ENCODE peak calls at places on chromosomes 11 and 22, in four cellular contexts. One of them, this sample, is unnamed. For H3K4me1, the result is how much of the 10 kb centered on the place peaks cover.

GRCh38 chr11:33772300-33772699 is 2.0 kb downstream of the FBXO3 start:
- DNase-seq in IMR-90: peak
- DNase-seq in H9: no peak
- DNase-seq in H1: no peak
- DNase-seq in this sample: peak

GRCh38 chr11:3853935-3854659 is 1.4 kb upstream of the STIM1 start:
- DNase-seq in IMR-90: no peak
- DNase-seq in H9: no peak
- DNase-seq in H1: no peak
- DNase-seq in this sample: no peak

GRCh38 chr11:69203901-69204245 is 48.1 kb downstream of the SMIM38 start:
- DNase-seq in IMR-90: no peak
- DNase-seq in H9: no peak
- DNase-seq in H1: no peak
- DNase-seq in this sample: no peak

GRCh38 chr11:2507945-2508749 is 63.3 kb downstream of the KCNQ1 start:
- DNase-seq in H1: no peak
- DNase-seq in IMR-90: no peak
- DNase-seq in H9: peak
- DNase-seq in this sample: no peak

GRCh38 chr11:5123802-5124521 is 14.2 kb downstream of the OR52A5 start:
- DNase-seq in IMR-90: peak
- DNase-seq in H1: peak
- DNase-seq in H9: peak
- DNase-seq in this sample: peak

GRCh38 chr22:20316217-20316843 is 3.5 kb downstream of the DGCR6L start:
- DNase-seq in IMR-90: no peak
- DNase-seq in H9: peak
- DNase-seq in H1: no peak
- DNase-seq in this sample: no peak

GRCh38 chr11:14248577-14248976 is 110.4 kb downstream of the RRAS2 start:
- DNase-seq in H9: peak
- DNase-seq in IMR-90: no peak
- DNase-seq in H1: no peak
- DNase-seq in this sample: peak

GRCh38 chr22:17830041-17830961 is 56.0 kb upstream of the BID start:
- DNase-seq in H9: peak
- DNase-seq in H1: peak
- DNase-seq in IMR-90: peak
- DNase-seq in this sample: peak

GRCh38 chr22:28600546-28601143 is 79.0 kb downstream of the TTC28 start:
- DNase-seq in IMR-90: peak
- DNase-seq in H1: no peak
- DNase-seq in H9: no peak
- DNase-seq in this sample: peak

GRCh38 chr11:87356428-87356827 is 318.7 kb downstream of the TMEM135 start:
- DNase-seq in H1: no peak
- DNase-seq in H9: no peak
- DNase-seq in IMR-90: no peak
- DNase-seq in this sample: no peak

GRCh38 chr11:58628446-58628845 is 6.0 kb downstream of the CNTF start:
- DNase-seq in H9: no peak
- DNase-seq in IMR-90: peak
- DNase-seq in H1: no peak
- DNase-seq in this sample: no peak

GRCh38 chr22:24501366-24502005 is 6.4 kb downstream of the UPB1 start:
- DNase-seq in H1: no peak
- DNase-seq in IMR-90: no peak
- DNase-seq in H9: no peak
- DNase-seq in this sample: peak

GRCh38 chr11:68870470-68870869 is 28.8 kb upstream of the CPT1A start:
- DNase-seq in H9: no peak
- DNase-seq in IMR-90: no peak
- DNase-seq in H1: no peak
- DNase-seq in this sample: peak

GRCh38 chr11:57598831-57599155 is 1.3 kb downstream of the SERPING1 start:
- DNase-seq in H9: no peak
- DNase-seq in IMR-90: peak
- DNase-seq in H1: no peak
- DNase-seq in this sample: peak

GRCh38 chr11:57072640-57073039 is 83.9 kb downstream of the OR5AK2 start:
- DNase-seq in H1: no peak
- DNase-seq in IMR-90: peak
- DNase-seq in H9: no peak
- DNase-seq in this sample: no peak

GRCh38 chr11:65862191-65862735 is 2.0 kb downstream of the MUS81 start:
- DNase-seq in IMR-90: no peak
- DNase-seq in H9: peak
- DNase-seq in H1: no peak
- DNase-seq in this sample: no peak

GRCh38 chr11:12280838-12281565 is 96.4 kb upstream of the PARVA start:
- DNase-seq in IMR-90: peak
- DNase-seq in H1: peak
- DNase-seq in H9: peak
- DNase-seq in this sample: no peak

GRCh38 chr11:68053981-68054812 is 15.4 kb downstream of the TCIRG1 start:
- DNase-seq in IMR-90: no peak
- DNase-seq in H1: no peak
- DNase-seq in H9: no peak
- DNase-seq in this sample: no peak

GRCh38 chr11:116413861-116414260 is 358.9 kb downstream of the BUD13 start:
- DNase-seq in H1: no peak
- DNase-seq in IMR-90: no peak
- DNase-seq in H9: no peak
- DNase-seq in this sample: peak

GRCh38 chr22:19691721-19692341 is 22.5 kb upstream of the SEPTIN5 start:
- DNase-seq in H1: no peak
- DNase-seq in IMR-90: peak
- DNase-seq in H9: peak
- DNase-seq in this sample: peak

GRCh38 chr11:119306373-119306890 is 10.5 kb downstream of the MCAM start:
- DNase-seq in H1: no peak
- DNase-seq in IMR-90: peak
- DNase-seq in H9: no peak
- DNase-seq in this sample: no peak

GRCh38 chr11:1931326-1931725 is 11.8 kb downstream of the TNNT3 start:
- DNase-seq in IMR-90: peak
- DNase-seq in H1: no peak
- DNase-seq in H9: no peak
- DNase-seq in this sample: no peak

GRCh38 chr22:42994917-42995562 is 19.9 kb downstream of the PACSIN2 start:
- DNase-seq in IMR-90: peak
- DNase-seq in H1: no peak
- DNase-seq in H9: no peak
- DNase-seq in this sample: no peak

GRCh38 chr11:11701070-11701469 is 79.3 kb upstream of the GALNT18 start:
- DNase-seq in H9: no peak
- DNase-seq in IMR-90: peak
- DNase-seq in H1: no peak
- DNase-seq in this sample: no peak

GRCh38 chr11:106011481-106011880 is 10.6 kb downstream of the MSANTD4 start:
- DNase-seq in IMR-90: no peak
- DNase-seq in H1: no peak
- DNase-seq in H9: no peak
- DNase-seq in this sample: no peak

GRCh38 chr11:134837887-134838232 is 425.8 kb upstream of the B3GAT1 start:
- DNase-seq in IMR-90: no peak
- DNase-seq in H1: peak
- DNase-seq in H9: no peak
- DNase-seq in this sample: no peak

GRCh38 chr11:30143098-30143705 is 87.6 kb upstream of the FSHB start:
- DNase-seq in H9: peak
- DNase-seq in H1: no peak
- DNase-seq in IMR-90: peak
- DNase-seq in this sample: peak

DNA sequence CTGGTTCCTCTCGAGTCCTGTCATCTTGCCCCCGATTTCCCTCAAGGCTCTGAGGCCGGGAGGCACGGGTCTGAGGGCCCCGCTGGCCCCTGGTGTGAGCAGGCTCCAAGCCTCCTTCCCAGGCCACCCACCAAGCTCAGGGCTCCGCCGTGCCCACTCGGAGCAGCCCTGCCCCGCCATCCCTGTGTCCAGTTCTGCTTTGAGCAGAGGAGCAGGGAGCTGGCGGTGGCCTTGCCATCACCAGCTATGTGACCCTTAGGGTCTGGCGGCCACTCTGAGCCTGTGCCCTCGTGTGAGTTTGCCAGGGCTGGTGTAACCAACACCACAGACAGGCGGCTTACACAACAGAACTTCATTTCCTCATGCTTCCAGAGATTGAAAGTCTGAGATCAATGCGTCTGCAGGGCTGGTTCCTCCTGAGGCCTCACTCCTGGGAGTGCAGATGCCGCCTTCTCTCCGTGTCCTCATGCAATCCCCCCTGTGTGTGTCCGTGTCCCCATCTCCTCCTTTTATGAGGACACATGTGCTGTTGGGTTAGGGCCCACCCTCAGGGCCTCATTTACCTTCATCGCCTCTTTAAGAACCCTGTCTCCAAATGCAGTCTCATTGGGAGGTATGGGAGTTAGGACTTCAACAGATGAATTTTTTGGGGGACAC is 36.5 kb upstream of the CELSR1 start:
- DNase-seq in H1: no peak
- DNase-seq in IMR-90: no peak
- DNase-seq in H9: no peak
- DNase-seq in this sample: no peak
- H3K4me1 ChIP-seq in H1: under half
- H3K4me1 ChIP-seq in IMR-90: under half
- H3K4me1 ChIP-seq in H9: under half
- H3K4me1 ChIP-seq in this sample: under half

GRCh38 chr11:61882879-61883278 is 8.5 kb downstream of the FADS3 start:
- DNase-seq in IMR-90: no peak
- DNase-seq in H1: no peak
- DNase-seq in H9: no peak
- DNase-seq in this sample: no peak
- H3K27ac ChIP-seq in IMR-90: no peak
- H3K27ac ChIP-seq in H1: no peak
- H3K27ac ChIP-seq in H9: no peak
- H3K27ac ChIP-seq in this sample: no peak

GRCh38 chr11:76793834-76794291 is 10.7 kb downstream of the TSKU start:
- DNase-seq in H1: peak
- DNase-seq in IMR-90: no peak
- DNase-seq in H9: peak
- DNase-seq in this sample: no peak

GRCh38 chr11:76793391-76793811 is 10.2 kb downstream of the TSKU start:
- DNase-seq in IMR-90: no peak
- DNase-seq in H9: no peak
- DNase-seq in H1: no peak
- DNase-seq in this sample: no peak

GRCh38 chr11:76795285-76795935 is 12.3 kb downstream of the TSKU start:
- DNase-seq in IMR-90: no peak
- DNase-seq in H1: peak
- DNase-seq in H9: no peak
- DNase-seq in this sample: no peak

GRCh38 chr11:76795936-76796441 is 12.8 kb downstream of the TSKU start:
- DNase-seq in H1: no peak
- DNase-seq in H9: no peak
- DNase-seq in IMR-90: no peak
- DNase-seq in this sample: no peak

DNA sequence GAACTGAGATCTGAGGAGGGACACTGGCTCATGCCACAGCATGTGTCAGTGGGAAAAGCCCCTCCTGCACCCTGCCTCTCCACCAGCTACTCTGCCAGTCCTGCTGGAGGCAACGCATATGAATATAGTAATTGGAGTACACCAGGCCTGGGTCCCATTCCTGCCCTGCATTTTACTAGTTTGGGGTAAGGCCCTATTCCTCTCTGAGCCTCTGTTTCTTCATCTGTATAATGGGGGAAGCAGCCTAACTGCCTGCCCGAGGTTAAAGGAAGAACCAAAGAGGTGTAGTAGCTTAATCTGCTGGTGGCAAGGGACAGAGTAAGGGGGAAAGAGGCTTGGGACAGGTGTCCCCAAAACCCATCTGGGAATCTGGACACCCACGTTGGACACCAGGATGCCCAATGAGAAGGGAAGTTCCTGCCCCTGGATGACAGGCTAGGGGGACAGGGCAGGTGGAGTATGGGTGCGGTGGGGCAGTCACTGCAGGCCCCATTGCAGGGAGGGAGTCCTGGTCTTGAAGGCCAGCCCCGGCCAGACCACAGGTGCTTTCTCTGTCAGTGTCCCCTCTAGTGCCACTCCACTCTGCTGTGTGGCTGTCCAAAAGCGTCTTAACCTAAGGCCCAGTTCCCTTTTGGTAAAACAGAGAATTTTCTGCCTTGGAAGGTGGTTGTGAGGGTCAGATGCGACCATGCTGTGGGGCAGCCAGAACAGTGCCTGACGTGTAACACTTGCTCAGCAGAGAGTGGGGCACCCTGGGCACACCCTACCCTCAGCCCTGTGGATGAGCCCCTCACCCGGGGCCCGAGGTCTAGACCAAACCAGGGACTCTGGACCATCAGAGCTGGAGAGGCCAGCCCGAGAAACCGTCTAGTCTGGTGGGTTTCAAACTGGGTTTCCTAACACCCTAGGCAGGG is 11.5 kb downstream of the TSKU start:
- DNase-seq in H1: peak
- DNase-seq in IMR-90: no peak
- DNase-seq in H9: peak
- DNase-seq in this sample: no peak
- H4K5ac ChIP-seq in H1: no peak
- H4K5ac ChIP-seq in IMR-90: no peak
- H4K5ac ChIP-seq in H9: no peak
- H4K5ac ChIP-seq in this sample: no peak

GRCh38 chr22:21865041-21865440 is 2.4 kb downstream of the MAPK1 start:
- DNase-seq in H9: no peak
- DNase-seq in IMR-90: peak
- DNase-seq in H1: no peak
- DNase-seq in this sample: peak

GRCh38 chr22:21861290-21861848 is 6.1 kb downstream of the MAPK1 start:
- DNase-seq in H1: no peak
- DNase-seq in IMR-90: no peak
- DNase-seq in H9: no peak
- DNase-seq in this sample: no peak

GRCh38 chr22:21862386-21863242 is 4.8 kb downstream of the MAPK1 start:
- DNase-seq in H1: no peak
- DNase-seq in IMR-90: no peak
- DNase-seq in H9: no peak
- DNase-seq in this sample: no peak

GRCh38 chr22:21860640-21861039 is 6.8 kb downstream of the MAPK1 start:
- DNase-seq in IMR-90: no peak
- DNase-seq in H9: no peak
- DNase-seq in H1: no peak
- DNase-seq in this sample: no peak

DNA sequence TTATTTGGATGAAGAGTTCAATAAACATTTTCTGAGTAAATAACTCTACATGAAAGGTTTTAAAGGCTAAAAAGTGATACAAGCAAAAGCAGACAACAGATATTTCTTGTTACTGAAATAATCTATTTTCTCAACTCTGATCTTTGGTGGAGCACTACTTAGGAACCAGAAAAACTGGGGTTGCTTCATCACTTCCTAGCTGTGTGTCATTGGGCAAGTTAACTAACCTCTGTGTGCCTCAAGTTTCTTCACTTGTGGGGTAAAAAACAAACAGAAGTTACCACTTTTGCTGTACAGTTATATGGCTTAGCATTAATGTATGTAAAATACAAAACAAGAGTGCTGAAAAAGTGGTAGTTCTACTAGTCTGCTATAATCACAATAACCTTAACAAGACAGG is 5.6 kb downstream of the MAPK1 start:
- DNase-seq in H1: no peak
- DNase-seq in IMR-90: no peak
- DNase-seq in H9: no peak
- DNase-seq in this sample: no peak
- H3K4me1 ChIP-seq in H1: under half
- H3K4me1 ChIP-seq in IMR-90: under half
- H3K4me1 ChIP-seq in H9: under half
- H3K4me1 ChIP-seq in this sample: under half